ENCODE peak calls at places on chromosomes 7 and 10, in six cellular contexts. U is neural progenitor cell, M is lower lobe of right lung, C is H9, T is uterus, O is mammary epithelial cell. Y is an unnamed sample.

GRCh38 chr7:36944843-36945242 is 220.5 kb upstream of the AOAH start:
- DNase-seq in U (no peak), M (no peak), C (no peak), T (no peak), O (no peak), Y (no peak)

GRCh38 chr7:92841192-92841591 is 4.8 kb upstream of the CDK6 start:
- DNase-seq in U (no peak), M (no peak), C (no peak), T (no peak), O (no peak), Y (no peak)

GRCh38 chr10:53025172-53025651 is 252.6 kb upstream of the MBL2 start:
- DNase-seq in U (no peak), M (no peak), C (no peak), T (no peak), O (no peak), Y (peak; percentile 8)

GRCh38 chr10:74202356-74202755 is 51.3 kb downstream of the ADK start:
- DNase-seq in U (no peak), M (no peak), C (no peak), T (no peak), O (no peak), Y (no peak)

GRCh38 chr7:137950967-137951366 is 50.9 kb downstream of the CREB3L2 start:
- DNase-seq in U (no peak), M (no peak), C (no peak), T (no peak), O (no peak), Y (no peak)

GRCh38 chr7:74657692-74658170 is at the start of gene GTF2I:
- DNase-seq in U (peak; percentile 82), M (no peak), C (no peak), T (no peak), O (no peak), Y (no peak)

GRCh38 chr7:100472121-100472851 is 6.7 kb downstream of the TSC22D4 start:
- DNase-seq in U (no peak), M (peak; percentile 74), C (no peak), T (peak; percentile 32), O (no peak), Y (no peak)

GRCh38 chr7:28536259-28536658 is 123.9 kb downstream of the CREB5 start:
- DNase-seq in U (peak; percentile 65), M (no peak), C (peak; percentile 83), T (peak; percentile 58), O (peak; percentile 55), Y (peak; percentile 47)

GRCh38 chr10:1573334-1573969 is 163.9 kb downstream of the ADARB2 start:
- DNase-seq in U (no peak), M (no peak), C (no peak), T (no peak), O (no peak), Y (no peak)

GRCh38 chr7:71384094-71384493 is 252.2 kb downstream of the GALNT17 start:
- DNase-seq in U (no peak), M (no peak), C (no peak), T (no peak), O (no peak), Y (no peak)

GRCh38 chr7:30900053-30900452 is 11.6 kb upstream of the AQP1 start:
- DNase-seq in U (no peak), M (no peak), C (no peak), T (no peak), O (no peak), Y (no peak)
- H3K4me1 ChIP-seq in U (no peaks in the 10 kb centered on the region), M (peaks cover 70% of the 10 kb centered on the region), C (no peaks in the 10 kb centered on the region), T (peaks cover 23% of the 10 kb centered on the region), O (no peaks in the 10 kb centered on the region), Y (no peaks in the 10 kb centered on the region)

GRCh38 chr10:111556666-111557065 is 479.8 kb downstream of the ADRA2A start:
- DNase-seq in U (no peak), M (no peak), C (no peak), T (no peak), O (no peak), Y (no peak)
- H3K4me1 ChIP-seq in U (no peaks in the 10 kb centered on the region), M (peaks cover 3% of the 10 kb centered on the region), C (no peaks in the 10 kb centered on the region), T (no peaks in the 10 kb centered on the region), O (no peaks in the 10 kb centered on the region), Y (no peaks in the 10 kb centered on the region)

GRCh38 chr10:33813415-33813814 is 478.9 kb upstream of the NRP1 start:
- DNase-seq in U (no peak), M (no peak), C (no peak), T (no peak), O (no peak), Y (no peak)

GRCh38 chr10:33808475-33808874 is 474.0 kb upstream of the NRP1 start:
- DNase-seq in U (no peak), M (no peak), C (no peak), T (no peak), O (no peak), Y (no peak)

GRCh38 chr10:33813871-33814270 is 479.4 kb upstream of the NRP1 start:
- DNase-seq in U (no peak), M (no peak), C (no peak), T (no peak), O (no peak), Y (no peak)

GRCh38 chr10:33812586-33812985 is 478.1 kb upstream of the NRP1 start:
- DNase-seq in U (no peak), M (no peak), C (no peak), T (no peak), O (no peak), Y (no peak)

GRCh38 chr10:33810986-33811385 is 476.5 kb upstream of the NRP1 start:
- DNase-seq in U (no peak), M (no peak), C (no peak), T (no peak), O (no peak), Y (no peak)
- H3K4me1 ChIP-seq in U (peaks cover 15% of the 10 kb centered on the region), M (no peaks in the 10 kb centered on the region), C (no peaks in the 10 kb centered on the region), T (no peaks in the 10 kb centered on the region), O (no peaks in the 10 kb centered on the region), Y (no peaks in the 10 kb centered on the region)

DNA sequence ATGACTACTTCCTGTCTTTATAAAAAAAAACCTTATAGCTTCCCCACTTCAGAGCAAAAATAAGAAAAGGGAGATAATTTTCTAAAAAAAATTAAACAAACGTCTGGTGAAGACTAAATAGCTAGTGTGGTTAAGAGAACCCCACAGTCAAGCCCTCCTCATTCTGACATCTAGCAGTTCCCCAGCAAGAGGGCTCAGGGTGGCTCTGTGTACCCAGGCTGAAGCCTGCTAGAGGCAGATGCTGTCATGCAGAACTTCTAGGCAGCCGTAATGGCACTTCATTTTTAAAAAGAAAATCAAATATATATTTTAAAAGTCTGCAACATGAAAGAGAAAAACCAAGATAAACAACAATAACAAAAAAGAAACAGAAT is 223.1 kb upstream of the KLF14 start:
- DNase-seq in U (no peak), M (no peak), C (no peak), T (no peak), O (no peak), Y (no peak)
- H3K4me1 ChIP-seq in U (no peaks in the 10 kb centered on the region), M (peaks cover 62% of the 10 kb centered on the region), C (peaks cover 3% of the 10 kb centered on the region), T (no peaks in the 10 kb centered on the region), O (peaks cover 29% of the 10 kb centered on the region), Y (peaks cover 26% of the 10 kb centered on the region)

GRCh38 chr7:55063036-55063435 is 44.2 kb downstream of the EGFR start:
- DNase-seq in U (no peak), M (no peak), C (no peak), T (no peak), O (no peak), Y (no peak)
- H3K4me1 ChIP-seq in U (peaks cover 27% of the 10 kb centered on the region), M (peaks cover 48% of the 10 kb centered on the region), C (peaks cover 4% of the 10 kb centered on the region), T (no peaks in the 10 kb centered on the region), O (peaks cover 70% of the 10 kb centered on the region), Y (peaks cover 42% of the 10 kb centered on the region)

Y was measured in foreskin keratinocyte.